ENCODE peak calls at places on chromosomes 4 and X, in five cellular contexts. One of them, this sample, is unnamed.

GRCh38 chr4:108078024-108078733 is 88.5 kb downstream of the HADH start:
- DNase-seq in PC-3: no peak
- DNase-seq in spleen: no peak
- DNase-seq in HCT116: no peak
- DNase-seq in stomach: no peak
- DNase-seq in this sample: no peak

GRCh38 chr4:158280856-158281255 is 70.6 kb downstream of the TMEM144 start:
- DNase-seq in PC-3: no peak
- DNase-seq in spleen: no peak
- DNase-seq in HCT116: no peak
- DNase-seq in stomach: no peak
- DNase-seq in this sample: no peak

GRCh38 chrX:80184854-80185253 is 170.3 kb downstream of the TBX22 start:
- DNase-seq in PC-3: no peak
- DNase-seq in spleen: no peak
- DNase-seq in HCT116: no peak
- DNase-seq in stomach: no peak
- DNase-seq in this sample: no peak

GRCh38 chr4:8917868-8918783 is 46.5 kb upstream of the HMX1 start:
- DNase-seq in PC-3: peak; percentile 72
- DNase-seq in spleen: peak; percentile 86
- DNase-seq in HCT116: peak; percentile 38
- DNase-seq in stomach: peak; percentile 66
- DNase-seq in this sample: peak; percentile 12

GRCh38 chrX:24294619-24295018 is 19.2 kb downstream of the SUPT20HL2 start:
- DNase-seq in PC-3: peak; percentile 19
- DNase-seq in spleen: no peak
- DNase-seq in HCT116: no peak
- DNase-seq in stomach: no peak
- DNase-seq in this sample: no peak

GRCh38 chr4:675036-675804 is 878 bp downstream of the MYL5 start:
- DNase-seq in PC-3: no peak
- DNase-seq in spleen: peak; percentile 90
- DNase-seq in HCT116: no peak
- DNase-seq in stomach: no peak
- DNase-seq in this sample: no peak

GRCh38 chr4:42653606-42654560 is 3.0 kb downstream of the ATP8A1 start:
- DNase-seq in PC-3: peak; percentile 73
- DNase-seq in spleen: no peak
- DNase-seq in HCT116: no peak
- DNase-seq in stomach: peak; percentile 31
- DNase-seq in this sample: no peak

GRCh38 chr4:45033676-45034410 is 307.5 kb upstream of the GNPDA2 start:
- DNase-seq in PC-3: no peak
- DNase-seq in spleen: no peak
- DNase-seq in HCT116: no peak
- DNase-seq in stomach: no peak
- DNase-seq in this sample: no peak

GRCh38 chrX:22247169-22247568 is 25.5 kb upstream of the CBLL2 start:
- DNase-seq in PC-3: no peak
- DNase-seq in spleen: no peak
- DNase-seq in HCT116: no peak
- DNase-seq in stomach: no peak
- DNase-seq in this sample: no peak

GRCh38 chrX:53235566-53235965 is 10.6 kb upstream of the KDM5C start:
- DNase-seq in PC-3: no peak
- DNase-seq in spleen: no peak
- DNase-seq in HCT116: no peak
- DNase-seq in stomach: no peak
- DNase-seq in this sample: no peak

GRCh38 chr4:139734201-139734874 is 68.7 kb downstream of the MGST2 start:
- DNase-seq in PC-3: no peak
- DNase-seq in spleen: no peak
- DNase-seq in HCT116: no peak
- DNase-seq in stomach: no peak
- DNase-seq in this sample: no peak

GRCh38 chr4:94412019-94413017 is 39.4 kb upstream of the PDLIM5 start:
- DNase-seq in PC-3: peak; percentile 85
- DNase-seq in spleen: no peak
- DNase-seq in HCT116: peak; percentile 76
- DNase-seq in stomach: no peak
- DNase-seq in this sample: no peak

GRCh38 chrX:47143894-47144625 is 442 bp downstream of the NDUFB11 start:
- DNase-seq in PC-3: no peak
- DNase-seq in spleen: peak; percentile 76
- DNase-seq in HCT116: no peak
- DNase-seq in stomach: no peak
- DNase-seq in this sample: no peak

GRCh38 chr4:54495091-54495490 is 162.7 kb upstream of the KIT start:
- DNase-seq in PC-3: peak; percentile 29
- DNase-seq in spleen: no peak
- DNase-seq in HCT116: no peak
- DNase-seq in stomach: no peak
- DNase-seq in this sample: no peak

GRCh38 chrX:41238543-41238942 is 95.4 kb upstream of the DDX3X start:
- DNase-seq in PC-3: peak; percentile 60
- DNase-seq in spleen: no peak
- DNase-seq in HCT116: no peak
- DNase-seq in stomach: no peak
- DNase-seq in this sample: no peak

GRCh38 chrX:31609130-31609529 is 537.3 kb upstream of the FTHL17 start:
- DNase-seq in PC-3: peak; percentile 1
- DNase-seq in spleen: no peak
- DNase-seq in HCT116: no peak
- DNase-seq in stomach: no peak
- DNase-seq in this sample: no peak

GRCh38 chr4:54663181-54663580 is 5.4 kb downstream of the KIT start:
- DNase-seq in PC-3: no peak
- DNase-seq in spleen: no peak
- DNase-seq in HCT116: no peak
- DNase-seq in stomach: no peak
- DNase-seq in this sample: no peak

GRCh38 chrX:17685026-17685425 is 52.3 kb upstream of the SCML1 start:
- DNase-seq in PC-3: no peak
- DNase-seq in spleen: no peak
- DNase-seq in HCT116: no peak
- DNase-seq in stomach: no peak
- DNase-seq in this sample: no peak

GRCh38 chr4:55356991-55357461 is 11.0 kb downstream of the SRD5A3 start:
- DNase-seq in PC-3: peak; percentile 73
- DNase-seq in spleen: no peak
- DNase-seq in HCT116: no peak
- DNase-seq in stomach: no peak
- DNase-seq in this sample: no peak

GRCh38 chr4:67393699-67394281 is 151.5 kb downstream of the CENPC start:
- DNase-seq in PC-3: peak; percentile 78
- DNase-seq in spleen: no peak
- DNase-seq in HCT116: peak; percentile 29
- DNase-seq in stomach: no peak
- DNase-seq in this sample: no peak

GRCh38 chr4:1757836-1758235 is 35.3 kb upstream of the FGFR3 start:
- DNase-seq in PC-3: no peak
- DNase-seq in spleen: no peak
- DNase-seq in HCT116: no peak
- DNase-seq in stomach: no peak
- DNase-seq in this sample: no peak
- H3K27ac ChIP-seq in PC-3: no peak overlapping the region
- H3K27ac ChIP-seq in spleen: no peak overlapping the region
- H3K27ac ChIP-seq in HCT116: no peak overlapping the region
- H3K27ac ChIP-seq in stomach: no peak overlapping the region
- H3K27ac ChIP-seq in this sample: no peak overlapping the region

DNA sequence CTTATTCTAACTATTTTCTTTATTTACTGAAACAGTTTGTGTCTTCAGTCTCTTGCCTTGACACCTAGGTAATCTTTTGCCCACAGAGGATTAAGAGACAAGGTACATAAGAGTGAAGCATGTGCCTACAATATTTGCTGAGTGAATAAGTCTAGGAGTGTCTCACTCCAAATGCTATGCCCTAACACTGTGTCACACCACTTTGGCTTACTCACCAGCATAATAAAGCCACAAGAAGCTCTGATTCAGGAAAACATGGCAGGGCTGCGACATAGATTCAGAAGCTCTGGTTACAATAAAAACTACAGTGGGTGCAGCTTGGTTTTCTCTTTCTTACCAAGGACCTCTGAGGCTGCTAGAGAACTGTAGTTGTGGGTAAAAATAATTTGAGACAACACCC is 127.1 kb downstream of the RBM46 start:
- DNase-seq in PC-3: peak; percentile 87
- DNase-seq in spleen: no peak
- DNase-seq in HCT116: no peak
- DNase-seq in stomach: no peak
- DNase-seq in this sample: no peak
- H3K27ac ChIP-seq in PC-3: peak overlapping the region; percentile 60
- H3K27ac ChIP-seq in spleen: no peak overlapping the region
- H3K27ac ChIP-seq in HCT116: no peak overlapping the region
- H3K27ac ChIP-seq in stomach: no peak overlapping the region
- H3K27ac ChIP-seq in this sample: no peak overlapping the region

GRCh38 chr4:138259296-138259695 is 17.1 kb upstream of the SLC7A11 start:
- DNase-seq in PC-3: no peak
- DNase-seq in spleen: no peak
- DNase-seq in HCT116: no peak
- DNase-seq in stomach: no peak
- DNase-seq in this sample: no peak
- H3K27ac ChIP-seq in PC-3: no peak overlapping the region
- H3K27ac ChIP-seq in spleen: no peak overlapping the region
- H3K27ac ChIP-seq in HCT116: no peak overlapping the region
- H3K27ac ChIP-seq in stomach: peak overlapping the region; percentile 23
- H3K27ac ChIP-seq in this sample: no peak overlapping the region

GRCh38 chr4:122762966-122763716 is 30.6 kb downstream of the BBS12 start:
- DNase-seq in PC-3: no peak
- DNase-seq in spleen: no peak
- DNase-seq in HCT116: no peak
- DNase-seq in stomach: no peak
- DNase-seq in this sample: no peak
- H3K27ac ChIP-seq in PC-3: no peak overlapping the region
- H3K27ac ChIP-seq in spleen: no peak overlapping the region
- H3K27ac ChIP-seq in HCT116: no peak overlapping the region
- H3K27ac ChIP-seq in stomach: no peak overlapping the region
- H3K27ac ChIP-seq in this sample: no peak overlapping the region

GRCh38 chr4:52657317-52657629 is 1.8 kb downstream of the USP46 start:
- DNase-seq in PC-3: no peak
- DNase-seq in spleen: no peak
- DNase-seq in HCT116: no peak
- DNase-seq in stomach: no peak
- DNase-seq in this sample: no peak
- H3K27ac ChIP-seq in PC-3: no peak overlapping the region
- H3K27ac ChIP-seq in spleen: no peak overlapping the region
- H3K27ac ChIP-seq in HCT116: peak overlapping the region; percentile 83
- H3K27ac ChIP-seq in stomach: peak overlapping the region; percentile 99
- H3K27ac ChIP-seq in this sample: no peak overlapping the region

GRCh38 chrX:136586386-136586785 is 54.4 kb downstream of the VGLL1 start:
- DNase-seq in PC-3: peak; percentile 67
- DNase-seq in spleen: no peak
- DNase-seq in HCT116: no peak
- DNase-seq in stomach: no peak
- DNase-seq in this sample: peak; percentile 23

GRCh38 chrX:136584545-136584944 is 52.5 kb downstream of the VGLL1 start:
- DNase-seq in PC-3: no peak
- DNase-seq in spleen: no peak
- DNase-seq in HCT116: no peak
- DNase-seq in stomach: no peak
- DNase-seq in this sample: no peak

GRCh38 chrX:136588060-136588459 is 56.0 kb downstream of the VGLL1 start:
- DNase-seq in PC-3: no peak
- DNase-seq in spleen: no peak
- DNase-seq in HCT116: no peak
- DNase-seq in stomach: no peak
- DNase-seq in this sample: no peak

GRCh38 chrX:136587532-136587931 is 55.5 kb downstream of the VGLL1 start:
- DNase-seq in PC-3: no peak
- DNase-seq in spleen: no peak
- DNase-seq in HCT116: no peak
- DNase-seq in stomach: no peak
- DNase-seq in this sample: no peak

DNA sequence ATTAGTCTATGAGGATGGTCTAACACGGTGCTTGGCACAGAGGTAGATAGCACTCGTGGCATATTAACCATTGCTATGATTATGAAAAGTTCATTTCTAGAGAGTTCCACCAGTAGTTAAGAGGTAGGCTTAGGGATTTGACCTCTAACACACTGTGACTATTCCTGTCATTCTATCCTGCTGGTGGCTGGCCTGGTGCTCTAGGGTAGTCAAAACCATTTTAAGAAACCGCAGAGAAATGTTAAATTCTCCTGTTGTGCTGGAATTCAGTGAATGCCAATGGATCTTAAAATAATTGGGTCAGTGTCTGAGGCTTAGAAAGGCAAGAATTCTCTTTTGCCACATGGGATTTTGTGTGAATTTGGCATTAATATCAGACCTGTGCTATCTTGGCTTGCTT is 53.9 kb downstream of the VGLL1 start:
- DNase-seq in PC-3: no peak
- DNase-seq in spleen: no peak
- DNase-seq in HCT116: no peak
- DNase-seq in stomach: no peak
- DNase-seq in this sample: no peak
- H3K27ac ChIP-seq in PC-3: peak overlapping the region; percentile 65
- H3K27ac ChIP-seq in spleen: peak overlapping the region; percentile 65
- H3K27ac ChIP-seq in HCT116: no peak overlapping the region
- H3K27ac ChIP-seq in stomach: no peak overlapping the region
- H3K27ac ChIP-seq in this sample: peak overlapping the region; percentile 78

GRCh38 chrX:116241001-116241400 is 70.5 kb downstream of the AGTR2 start:
- DNase-seq in PC-3: peak; percentile 55
- DNase-seq in spleen: no peak
- DNase-seq in HCT116: no peak
- DNase-seq in stomach: no peak
- DNase-seq in this sample: no peak

GRCh38 chrX:116238093-116238492 is 67.5 kb downstream of the AGTR2 start:
- DNase-seq in PC-3: no peak
- DNase-seq in spleen: no peak
- DNase-seq in HCT116: no peak
- DNase-seq in stomach: no peak
- DNase-seq in this sample: no peak

GRCh38 chrX:116240446-116240845 is 69.9 kb downstream of the AGTR2 start:
- DNase-seq in PC-3: peak; percentile 87
- DNase-seq in spleen: no peak
- DNase-seq in HCT116: no peak
- DNase-seq in stomach: no peak
- DNase-seq in this sample: no peak

GRCh38 chrX:116238866-116239265 is 68.3 kb downstream of the AGTR2 start:
- DNase-seq in PC-3: peak; percentile 40
- DNase-seq in spleen: no peak
- DNase-seq in HCT116: no peak
- DNase-seq in stomach: no peak
- DNase-seq in this sample: no peak

GRCh38 chrX:116239944-116240391 is 69.4 kb downstream of the AGTR2 start:
- DNase-seq in PC-3: peak; percentile 80
- DNase-seq in spleen: no peak
- DNase-seq in HCT116: no peak
- DNase-seq in stomach: no peak
- DNase-seq in this sample: no peak
- H3K27ac ChIP-seq in PC-3: peak overlapping the region; percentile 98
- H3K27ac ChIP-seq in spleen: no peak overlapping the region
- H3K27ac ChIP-seq in HCT116: no peak overlapping the region
- H3K27ac ChIP-seq in stomach: peak overlapping the region; percentile 73
- H3K27ac ChIP-seq in this sample: no peak overlapping the region